ENCODE peak calls at places on chromosomes 11 and 22, in five cellular contexts. One of them, this sample, is unnamed.

GRCh38 chr11:45262900-45263299 is 23.2 kb downstream of the SYT13 start:
- DNase-seq in pancreas: no peak
- DNase-seq in naive B cell: no peak
- DNase-seq in activated naive CD8-positive, alpha-beta T cell treated with anti-CD3 and anti-CD28 coated beads for 36 hours: no peak
- DNase-seq in AG04450: no peak
- DNase-seq in this sample: no peak

GRCh38 chr11:31875861-31876625 is 64.9 kb upstream of the PAX6 start:
- DNase-seq in AG04450: no peak
- DNase-seq in activated naive CD8-positive, alpha-beta T cell treated with anti-CD3 and anti-CD28 coated beads for 36 hours: no peak
- DNase-seq in naive B cell: no peak
- DNase-seq in pancreas: no peak
- DNase-seq in this sample: no peak

GRCh38 chr22:50208430-50208938 is 7.7 kb downstream of the SELENOO start:
- DNase-seq in activated naive CD8-positive, alpha-beta T cell treated with anti-CD3 and anti-CD28 coated beads for 36 hours: no peak
- DNase-seq in pancreas: peak; percentile 67
- DNase-seq in naive B cell: no peak
- DNase-seq in AG04450: no peak
- DNase-seq in this sample: no peak

GRCh38 chr22:45212306-45212709 is 28.4 kb downstream of the KIAA0930 start:
- DNase-seq in activated naive CD8-positive, alpha-beta T cell treated with anti-CD3 and anti-CD28 coated beads for 36 hours: no peak
- DNase-seq in naive B cell: no peak
- DNase-seq in pancreas: peak; percentile 65
- DNase-seq in AG04450: peak; percentile 70
- DNase-seq in this sample: peak; percentile 88

GRCh38 chr11:77819921-77820564 is 479 bp downstream of the RSF1 start:
- DNase-seq in naive B cell: no peak
- DNase-seq in activated naive CD8-positive, alpha-beta T cell treated with anti-CD3 and anti-CD28 coated beads for 36 hours: peak; percentile 48
- DNase-seq in pancreas: peak; percentile 82
- DNase-seq in AG04450: no peak
- DNase-seq in this sample: peak; percentile 57

GRCh38 chr11:19714093-19714386 is 1.4 kb downstream of the NAV2 start:
- DNase-seq in AG04450: no peak
- DNase-seq in naive B cell: no peak
- DNase-seq in activated naive CD8-positive, alpha-beta T cell treated with anti-CD3 and anti-CD28 coated beads for 36 hours: no peak
- DNase-seq in pancreas: peak; percentile 58
- DNase-seq in this sample: no peak

GRCh38 chr22:35160268-35160667 is 94.3 kb downstream of the ISX start:
- DNase-seq in AG04450: no peak
- DNase-seq in pancreas: no peak
- DNase-seq in naive B cell: no peak
- DNase-seq in activated naive CD8-positive, alpha-beta T cell treated with anti-CD3 and anti-CD28 coated beads for 36 hours: no peak
- DNase-seq in this sample: no peak

GRCh38 chr11:35177370-35177769 is 38.4 kb downstream of the CD44 start:
- DNase-seq in activated naive CD8-positive, alpha-beta T cell treated with anti-CD3 and anti-CD28 coated beads for 36 hours: peak; percentile 33
- DNase-seq in pancreas: no peak
- DNase-seq in AG04450: no peak
- DNase-seq in naive B cell: no peak
- DNase-seq in this sample: no peak

GRCh38 chr11:3972431-3972830 is 117.0 kb downstream of the STIM1 start:
- DNase-seq in activated naive CD8-positive, alpha-beta T cell treated with anti-CD3 and anti-CD28 coated beads for 36 hours: no peak
- DNase-seq in naive B cell: no peak
- DNase-seq in AG04450: no peak
- DNase-seq in pancreas: no peak
- DNase-seq in this sample: no peak

GRCh38 chr22:19977296-19978243 is 36.0 kb upstream of the TXNRD2 start:
- DNase-seq in naive B cell: no peak
- DNase-seq in activated naive CD8-positive, alpha-beta T cell treated with anti-CD3 and anti-CD28 coated beads for 36 hours: no peak
- DNase-seq in AG04450: no peak
- DNase-seq in pancreas: no peak
- DNase-seq in this sample: no peak

GRCh38 chr22:20498913-20499312 is 3.3 kb upstream of the KLHL22 start:
- DNase-seq in pancreas: no peak
- DNase-seq in naive B cell: no peak
- DNase-seq in AG04450: no peak
- DNase-seq in activated naive CD8-positive, alpha-beta T cell treated with anti-CD3 and anti-CD28 coated beads for 36 hours: no peak
- DNase-seq in this sample: no peak

GRCh38 chr22:23834406-23834805 is 4.4 kb downstream of the DERL3 start:
- DNase-seq in naive B cell: no peak
- DNase-seq in activated naive CD8-positive, alpha-beta T cell treated with anti-CD3 and anti-CD28 coated beads for 36 hours: no peak
- DNase-seq in pancreas: no peak
- DNase-seq in AG04450: no peak
- DNase-seq in this sample: no peak

GRCh38 chr22:24418786-24419479 is 8.5 kb upstream of the ADORA2A start:
- DNase-seq in naive B cell: no peak
- DNase-seq in activated naive CD8-positive, alpha-beta T cell treated with anti-CD3 and anti-CD28 coated beads for 36 hours: no peak
- DNase-seq in pancreas: peak; percentile 58
- DNase-seq in AG04450: no peak
- DNase-seq in this sample: no peak

GRCh38 chr11:10328314-10329090 is 23.6 kb downstream of the ADM start:
- DNase-seq in naive B cell: no peak
- DNase-seq in AG04450: no peak
- DNase-seq in activated naive CD8-positive, alpha-beta T cell treated with anti-CD3 and anti-CD28 coated beads for 36 hours: no peak
- DNase-seq in pancreas: no peak
- DNase-seq in this sample: no peak

GRCh38 chr22:29838599-29838956 is 504 bp upstream of the ASCC2 start:
- DNase-seq in activated naive CD8-positive, alpha-beta T cell treated with anti-CD3 and anti-CD28 coated beads for 36 hours: no peak
- DNase-seq in AG04450: no peak
- DNase-seq in pancreas: no peak
- DNase-seq in naive B cell: no peak
- DNase-seq in this sample: no peak

GRCh38 chr11:24324211-24324610 is 172.6 kb upstream of the LUZP2 start:
- DNase-seq in AG04450: no peak
- DNase-seq in activated naive CD8-positive, alpha-beta T cell treated with anti-CD3 and anti-CD28 coated beads for 36 hours: no peak
- DNase-seq in naive B cell: no peak
- DNase-seq in pancreas: no peak
- DNase-seq in this sample: no peak

This sample was measured in heart left ventricle.